ENCODE peak calls at places on chromosomes 11 and 22, in seven cellular contexts. P is activated naive CD4-positive, alpha-beta T cell treated with Interleukin-2 at 50 U/mL for 16 hours; B is kidney epithelial cell; L is T-helper 1 cell; J is GM12865; T is CD8-positive, alpha-beta T cell; Y is body of pancreas. F is an unnamed sample.

GRCh38 chr11:128709402-128709801 is 15.5 kb downstream of the FLI1 start:
- DNase-seq in P (no peak), B (peak; percentile 77), L (no peak), J (no peak), T (no peak), Y (no peak), F (no peak)

GRCh38 chr11:44308923-44309482 is 936 bp downstream of the ALX4 start:
- DNase-seq in P (no peak), B (no peak), L (no peak), J (no peak), T (no peak), Y (no peak), F (no peak)

GRCh38 chr11:135074397-135074998 is 662.5 kb upstream of the B3GAT1 start:
- DNase-seq in P (no peak), B (no peak), L (no peak), J (no peak), T (no peak), Y (no peak), F (no peak)

GRCh38 chr11:17595526-17596309 is 48.7 kb downstream of the OTOG start:
- DNase-seq in P (no peak), B (no peak), L (no peak), J (no peak), T (no peak), Y (no peak), F (no peak)

GRCh38 chr22:28143206-28143605 is 224.2 kb upstream of the PITPNB start:
- DNase-seq in P (no peak), B (no peak), L (no peak), J (no peak), T (no peak), Y (no peak), F (no peak)

GRCh38 chr22:30044369-30044768 is 35.9 kb upstream of the HORMAD2 start:
- DNase-seq in P (no peak), B (peak; percentile 93), L (no peak), J (no peak), T (no peak), Y (peak; percentile 44), F (no peak)

GRCh38 chr22:37148031-37148651 is 1.6 kb downstream of the IL2RB start:
- DNase-seq in P (peak; percentile 49), B (no peak), L (peak; percentile 18), J (peak; percentile 33), T (no peak), Y (no peak), F (no peak)

GRCh38 chr11:82750643-82751139 is 17.0 kb upstream of the FAM181B start:
- DNase-seq in P (no peak), B (peak; percentile 14), L (no peak), J (no peak), T (no peak), Y (no peak), F (no peak)

GRCh38 chr11:66136752-66137123 is 66.7 kb downstream of the PACS1 start:
- DNase-seq in P (no peak), B (no peak), L (no peak), J (peak; percentile 81), T (no peak), Y (no peak), F (no peak)

GRCh38 chr11:45333506-45333971 is 47.4 kb upstream of the SYT13 start:
- DNase-seq in P (no peak), B (no peak), L (no peak), J (peak; percentile 19), T (no peak), Y (peak; percentile 67), F (no peak)

GRCh38 chr11:78031629-78032028 is 8.6 kb upstream of the KCTD14 start:
- DNase-seq in P (no peak), B (no peak), L (no peak), J (peak; percentile 60), T (no peak), Y (no peak), F (no peak)

GRCh38 chr11:71062199-71062598 is 190.2 kb downstream of the SHANK2 start:
- DNase-seq in P (no peak), B (no peak), L (no peak), J (no peak), T (no peak), Y (no peak), F (no peak)

GRCh38 chr11:35955636-35956035 is 11.8 kb downstream of the LDLRAD3 start:
- DNase-seq in P (no peak), B (no peak), L (no peak), J (no peak), T (no peak), Y (no peak), F (no peak)

GRCh38 chr11:46363455-46363920 is 16.2 kb downstream of the DGKZ start:
- DNase-seq in P (no peak), B (peak; percentile 45), L (no peak), J (no peak), T (no peak), Y (no peak), F (no peak)

GRCh38 chr11:120883404-120884135 is 140.3 kb upstream of the TBCEL start:
- DNase-seq in P (no peak), B (no peak), L (no peak), J (no peak), T (no peak), Y (no peak), F (no peak)

GRCh38 chr11:119190531-119190930 is 5.3 kb downstream of the NHERF4 start:
- DNase-seq in P (no peak), B (no peak), L (no peak), J (no peak), T (no peak), Y (no peak), F (no peak)

GRCh38 chr11:83409891-83410290 is 123.7 kb upstream of the CCDC90B start:
- DNase-seq in P (no peak), B (no peak), L (no peak), J (no peak), T (no peak), Y (peak; percentile 63), F (no peak)

GRCh38 chr22:46092646-46093410 is 57.5 kb upstream of the PPARA start:
- DNase-seq in P (no peak), B (no peak), L (no peak), J (no peak), T (no peak), Y (no peak), F (no peak)

GRCh38 chr11:119363874-119364590 is 17.5 kb downstream of the USP2 start:
- DNase-seq in P (peak; percentile 55), B (no peak), L (peak; percentile 57), J (peak; percentile 32), T (no peak), Y (peak; percentile 72), F (peak; percentile 46)

GRCh38 chr11:74773481-74773880 is 24.8 kb downstream of the RNF169 start:
- DNase-seq in P (no peak), B (no peak), L (no peak), J (no peak), T (no peak), Y (no peak), F (no peak)

GRCh38 chr11:134037093-134037908 is 31.6 kb upstream of the JAM3 start:
- DNase-seq in P (peak; percentile 63), B (no peak), L (peak; percentile 57), J (peak; percentile 34), T (peak; percentile 19), Y (peak; percentile 73), F (peak; percentile 36)

GRCh38 chr22:43060213-43060612 is 29.0 kb downstream of the TTLL1 start:
- DNase-seq in P (peak; percentile 42), B (no peak), L (peak; percentile 11), J (peak; percentile 46), T (peak; percentile 4), Y (peak; percentile 42), F (peak; percentile 14)

GRCh38 chr11:131428853-131429252 is 58.4 kb downstream of the NTM start:
- DNase-seq in P (no peak), B (no peak), L (no peak), J (no peak), T (no peak), Y (no peak), F (no peak)

GRCh38 chr11:11916981-11917399 is 75.2 kb downstream of the USP47 start:
- DNase-seq in P (no peak), B (peak; percentile 48), L (no peak), J (no peak), T (no peak), Y (no peak), F (no peak)

GRCh38 chr11:128620306-128621175 is 33.2 kb upstream of the ETS1 start:
- DNase-seq in P (no peak), B (no peak), L (no peak), J (no peak), T (no peak), Y (no peak), F (no peak)

GRCh38 chr11:65695459-65696241 is 16.4 kb upstream of the KAT5 start:
- DNase-seq in P (no peak), B (peak; percentile 32), L (no peak), J (no peak), T (no peak), Y (peak; percentile 64), F (no peak)

GRCh38 chr22:18156878-18157713 is 7.1 kb downstream of the USP18 start:
- DNase-seq in P (peak; percentile 45), B (peak; percentile 60), L (no peak), J (peak; percentile 43), T (no peak), Y (peak; percentile 38), F (no peak)

GRCh38 chr22:19940536-19941364 is 822 bp upstream of the COMT start:
- DNase-seq in P (no peak), B (no peak), L (no peak), J (no peak), T (no peak), Y (no peak), F (no peak)